ENCODE peak calls at places on chromosomes 5 and 9, in four cellular contexts. V, X, O and G are unnamed samples.

GRCh38 chr5:96083361-96083881 is 121.8 kb upstream of the ELL2 start:
- DNase-seq in V (no peak), X (no peak), O (no peak), G (no peak)

GRCh38 chr5:115295775-115296129 is 702 bp downstream of the CCDC112 start:
- DNase-seq in V (no peak), X (no peak), O (no peak), G (no peak)

GRCh38 chr5:60257852-60258251 is 364.3 kb upstream of the PDE4D start:
- DNase-seq in V (no peak), X (no peak), O (no peak), G (no peak)

GRCh38 chr9:98708933-98709911 is at the start of gene GABBR2:
- DNase-seq in V (no peak), X (no peak), O (peak; percentile 10), G (no peak)

GRCh38 chr5:76818844-76819831 is at the start of gene F2RL1:
- DNase-seq in V (no peak), X (peak; percentile 64), O (no peak), G (no peak)

GRCh38 chr9:27367175-27367798 is 70.3 kb upstream of the EQTN start:
- DNase-seq in V (no peak), X (peak; percentile 56), O (no peak), G (no peak)

GRCh38 chr5:134328619-134329018 is 38.4 kb downstream of the CDKL3 start:
- DNase-seq in V (no peak), X (no peak), O (no peak), G (no peak)

GRCh38 chr5:102813740-102814139 is 58.6 kb downstream of the PAM start:
- DNase-seq in V (no peak), X (no peak), O (no peak), G (no peak)

GRCh38 chr9:133792721-133793470 is 54.7 kb upstream of the SARDH start:
- DNase-seq in V (peak; percentile 48), X (peak; percentile 19), O (peak; percentile 65), G (peak; percentile 20)

GRCh38 chr5:176542135-176542595 is 5.0 kb upstream of the RNF44 start:
- DNase-seq in V (no peak), X (peak; percentile 29), O (no peak), G (no peak)

GRCh38 chr9:137423810-137424291 is 658 bp downstream of the NOXA1 start:
- DNase-seq in V (no peak), X (no peak), O (no peak), G (no peak)

GRCh38 chr5:180523629-180524466 is 29.7 kb downstream of the CNOT6 start:
- DNase-seq in V (no peak), X (no peak), O (no peak), G (no peak)

GRCh38 chr5:147935032-147935431 is 28.7 kb upstream of the C5orf46 start:
- DNase-seq in V (no peak), X (peak; percentile 21), O (peak; percentile 26), G (peak; percentile 61)

GRCh38 chr5:78793907-78794687 is 145.5 kb upstream of the LHFPL2 start:
- DNase-seq in V (no peak), X (no peak), O (no peak), G (no peak)

GRCh38 chr9:4666042-4666699 is at the start of gene SPATA6L:
- DNase-seq in V (no peak), X (no peak), O (peak; percentile 46), G (no peak)
- TF ChIP-seq CTCF in V (no peak), X (peak; percentile 10), O (peak; percentile 9), G (no peak)

GRCh38 chr5:141508440-141508807 is 19.5 kb downstream of the PCDHGC5 start:
- DNase-seq in V (no peak), X (no peak), O (no peak), G (no peak)
- H3K4me3 ChIP-seq in V (peak overlapping the region; percentile 40), X (peak overlapping the region; percentile 20), O (peak overlapping the region; percentile 52), G (peak overlapping the region; percentile 29)

GRCh38 chr5:92330365-92330764 is 947.2 kb upstream of the ARRDC3 start:
- DNase-seq in V (no peak), X (no peak), O (no peak), G (no peak)
- TF ChIP-seq CTCF in V (no peak), X (no peak), O (no peak), G (no peak)

GRCh38 chr9:128274245-128274644 is 1.6 kb downstream of the GOLGA2 start:
- DNase-seq in V (no peak), X (no peak), O (no peak), G (no peak)
- H3K4me3 ChIP-seq in V (peak overlapping the region; percentile 90), X (no peak overlapping the region), O (peak overlapping the region; percentile 95), G (peak overlapping the region; percentile 76)

DNA sequence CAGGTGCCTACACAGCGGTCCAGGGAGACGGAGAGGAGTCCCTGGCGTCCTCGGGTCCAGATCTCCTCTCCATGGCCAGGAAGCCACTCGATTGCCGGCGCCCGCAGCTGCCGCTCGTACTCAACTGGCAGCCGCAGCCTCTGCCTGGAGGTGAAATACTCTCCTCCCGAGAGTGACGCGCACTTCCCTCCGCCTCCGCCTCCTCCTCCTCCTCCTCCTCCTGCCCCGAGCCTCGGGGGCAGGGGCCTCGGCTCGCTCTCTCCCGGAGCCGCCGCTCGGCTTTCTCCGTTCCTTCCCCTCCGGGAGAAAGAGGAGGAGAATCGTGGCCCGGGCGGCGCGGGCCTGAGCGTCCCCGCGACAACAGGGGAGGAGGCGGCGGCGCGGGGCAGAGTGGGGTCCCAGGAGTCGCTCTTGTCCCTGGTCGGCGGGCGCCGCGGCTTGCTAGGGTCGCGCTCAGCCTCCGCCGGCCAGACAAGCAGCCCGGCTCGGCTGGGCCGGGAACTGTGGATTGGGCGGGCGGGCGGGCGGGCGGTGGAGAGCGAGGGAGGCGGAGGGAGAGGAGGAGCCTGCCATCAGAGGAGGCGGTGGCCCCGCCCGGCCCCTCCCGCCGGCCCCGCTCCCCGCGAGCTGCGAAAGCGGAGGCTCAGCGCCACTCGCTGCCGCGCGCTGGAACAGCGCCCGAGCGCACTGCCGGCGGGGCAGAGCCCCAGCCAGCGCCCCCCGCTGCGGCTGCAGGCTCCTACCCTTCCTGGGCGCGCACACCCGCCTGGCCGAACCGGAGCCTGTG is at the start of gene CEMIP2:
- DNase-seq in V (peak; percentile 78), X (peak; percentile 88), O (peak; percentile 90), G (peak; percentile 64)
- TF ChIP-seq CTCF in V (peak; percentile 31), X (peak; percentile 42), O (peak; percentile 16), G (peak; percentile 25)

GRCh38 chr9:36193049-36193448 is 2.3 kb downstream of the CLTA start:
- DNase-seq in V (no peak), X (no peak), O (no peak), G (no peak)
- H3K4me3 ChIP-seq in V (peak overlapping the region; percentile 96), X (peak overlapping the region; percentile 95), O (peak overlapping the region; percentile 94), G (peak overlapping the region; percentile 30)

DNA sequence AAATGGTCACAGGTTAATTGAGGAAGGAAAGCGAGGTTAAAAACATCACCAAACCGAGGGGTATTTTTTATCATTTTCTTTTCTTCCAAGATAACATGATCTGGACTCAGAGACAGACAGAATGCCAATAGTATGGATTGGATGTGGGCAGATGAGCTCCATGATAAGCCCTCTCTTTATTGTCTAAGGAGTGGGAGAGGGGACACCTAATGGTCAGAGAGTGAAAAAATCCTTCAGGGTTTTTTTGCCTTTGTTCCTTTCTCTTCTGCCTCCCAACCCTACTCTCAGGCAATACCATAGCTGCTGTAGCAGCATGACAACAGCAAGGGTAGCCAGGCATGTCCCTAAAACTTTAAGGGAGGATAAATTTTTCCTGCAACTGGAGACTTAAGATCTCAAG is 94.7 kb downstream of the DIRAS2 start:
- DNase-seq in V (no peak), X (no peak), O (peak; percentile 1), G (no peak)
- TF ChIP-seq CTCF in V (peak; percentile 25), X (peak; percentile 29), O (peak; percentile 38), G (no peak)

DNA sequence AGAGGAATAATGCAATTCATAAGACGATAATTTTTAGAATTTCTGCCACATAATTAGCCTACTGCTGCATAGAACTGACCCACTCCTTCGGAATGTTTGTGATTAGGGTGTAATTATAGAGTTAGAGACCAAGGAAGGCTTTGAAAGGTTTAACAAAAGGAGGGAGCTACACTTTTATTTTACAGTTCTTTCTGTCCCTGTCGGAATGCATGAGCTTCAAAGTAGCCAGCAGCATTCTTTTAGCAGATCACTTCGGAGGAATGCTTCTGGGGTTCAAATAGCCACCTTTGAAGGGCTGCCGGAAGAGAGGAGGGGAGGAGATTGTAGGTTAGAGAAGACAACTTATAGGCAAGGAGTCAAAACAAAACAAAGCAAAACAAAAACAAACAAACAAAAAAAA is 168.1 kb downstream of the GRIA1 start:
- DNase-seq in V (no peak), X (no peak), O (peak; percentile 6), G (no peak)
- H3K4me3 ChIP-seq in V (no peak overlapping the region), X (no peak overlapping the region), O (no peak overlapping the region), G (no peak overlapping the region)

DNA sequence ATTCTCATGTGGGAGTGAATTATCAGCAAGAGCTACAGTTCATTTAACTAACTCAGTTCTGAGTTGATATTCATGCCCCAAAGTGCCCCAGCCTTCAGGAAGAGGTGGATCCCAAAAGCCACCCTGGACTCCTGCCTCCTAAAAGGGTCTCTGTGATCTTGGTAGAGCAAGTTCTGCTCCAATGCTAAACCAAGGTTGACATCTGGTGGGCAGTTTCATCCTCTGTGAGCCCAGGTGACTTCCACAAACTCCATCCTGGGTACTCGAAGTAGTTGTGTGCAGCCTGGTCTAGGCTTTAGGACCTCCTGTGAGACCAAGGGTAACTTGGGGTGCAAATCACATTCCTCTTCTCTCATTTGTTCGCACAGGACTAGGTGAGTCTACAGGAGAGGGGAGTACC is 816.8 kb downstream of the MTRR start:
- DNase-seq in V (no peak), X (no peak), O (no peak), G (no peak)
- TF ChIP-seq CTCF in V (no peak), X (no peak), O (no peak), G (no peak)